ENCODE peak calls at places on chromosomes 13 and 19, in four cellular contexts. C, M, Z and E are unnamed samples.

GRCh38 chr13:85099245-85099644 is 700.0 kb downstream of the SLITRK6 start:
- DNase-seq in C (no peak), M (no peak), Z (no peak), E (no peak)

GRCh38 chr19:1171755-1172352 is 2.2 kb downstream of the SBNO2 start:
- DNase-seq in C (no peak), M (no peak), Z (no peak), E (peak; percentile 72)

GRCh38 chr19:56838930-56839664 is 1.4 kb downstream of the PEG3 start:
- DNase-seq in C (no peak), M (no peak), Z (no peak), E (no peak)

GRCh38 chr19:33396701-33397535 is 23.4 kb downstream of the CEBPG start:
- DNase-seq in C (no peak), M (no peak), Z (no peak), E (no peak)

GRCh38 chr19:23393121-23393520 is 2.1 kb downstream of the ZNF91 start:
- DNase-seq in C (no peak), M (no peak), Z (no peak), E (peak; percentile 65)

GRCh38 chr13:20209937-20210336 is 17.2 kb upstream of the GJB2 start:
- DNase-seq in C (no peak), M (no peak), Z (no peak), E (no peak)

GRCh38 chr19:1073063-1073955 is 6.3 kb downstream of the ARHGAP45 start:
- DNase-seq in C (no peak), M (peak; percentile 68), Z (no peak), E (no peak)

GRCh38 chr13:80224468-80224867 is 116.5 kb downstream of the SPRY2 start:
- DNase-seq in C (no peak), M (no peak), Z (no peak), E (no peak)

GRCh38 chr19:4103073-4103418 is 20.9 kb downstream of the MAP2K2 start:
- DNase-seq in C (no peak), M (no peak), Z (no peak), E (no peak)

GRCh38 chr19:41265376-41266153 is 1.4 kb downstream of the HNRNPUL1 start:
- DNase-seq in C (no peak), M (peak; percentile 24), Z (no peak), E (peak; percentile 35)

GRCh38 chr13:42702726-42703125 is 78.7 kb upstream of the FAM216B start:
- DNase-seq in C (no peak), M (no peak), Z (no peak), E (no peak)

GRCh38 chr19:32415246-32415645 is 9.7 kb downstream of the DPY19L3 start:
- DNase-seq in C (no peak), M (no peak), Z (no peak), E (no peak)

GRCh38 chr13:21240586-21240985 is 64.1 kb downstream of the MRPL57 start:
- DNase-seq in C (no peak), M (no peak), Z (no peak), E (no peak)

GRCh38 chr13:65036999-65037398 is 2193.1 kb downstream of the PCDH9 start:
- DNase-seq in C (no peak), M (no peak), Z (no peak), E (no peak)

GRCh38 chr13:33639158-33639557 is 178.8 kb upstream of the RFC3 start:
- DNase-seq in C (no peak), M (no peak), Z (no peak), E (no peak)

GRCh38 chr19:41699968-41700323 is 8.5 kb upstream of the CEACAM5 start:
- DNase-seq in C (no peak), M (no peak), Z (no peak), E (no peak)

GRCh38 chr13:43484432-43485225 is 302.1 kb downstream of the ENOX1 start:
- DNase-seq in C (no peak), M (no peak), Z (no peak), E (no peak)

GRCh38 chr19:30535011-30535410 is 162.8 kb downstream of the ZNF536 start:
- DNase-seq in C (no peak), M (no peak), Z (no peak), E (no peak)

GRCh38 chr13:48580886-48581285 is 48.0 kb upstream of the RCBTB2 start:
- DNase-seq in C (no peak), M (no peak), Z (no peak), E (no peak)

GRCh38 chr19:1153891-1154730 is 20.0 kb downstream of the SBNO2 start:
- DNase-seq in C (no peak), M (no peak), Z (no peak), E (no peak)

GRCh38 chr13:87680298-87680697 is 9.1 kb downstream of the SLITRK5 start:
- DNase-seq in C (no peak), M (no peak), Z (no peak), E (no peak)

GRCh38 chr13:25248071-25248470 is 39.2 kb downstream of the MTMR6 start:
- DNase-seq in C (no peak), M (no peak), Z (no peak), E (no peak)

GRCh38 chr19:49114630-49115363 is 627 bp downstream of the LIN7B start:
- DNase-seq in C (no peak), M (peak; percentile 47), Z (peak; percentile 86), E (no peak)

DNA sequence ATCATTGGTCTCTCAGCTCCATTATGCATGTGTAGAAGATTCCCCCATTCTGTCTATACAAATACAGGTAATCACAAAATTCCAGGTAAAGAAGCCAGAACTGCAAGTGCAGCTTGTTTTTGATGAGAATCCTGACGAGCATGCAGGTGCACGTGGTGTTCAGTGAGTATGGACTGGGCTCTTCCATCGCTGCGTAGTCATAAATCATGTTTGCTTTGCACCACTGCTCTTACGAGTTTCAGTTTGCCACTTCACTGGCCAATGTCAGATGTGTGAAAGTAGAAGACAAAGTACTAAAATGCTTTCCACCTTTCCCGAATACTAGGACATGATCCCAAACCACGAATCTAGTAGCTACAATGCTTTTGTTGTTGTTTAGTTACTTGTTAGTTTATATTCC is 390.7 kb downstream of the LIG4 start:
- DNase-seq in C (no peak), M (no peak), Z (no peak), E (no peak)
- TF ChIP-seq JUND in C (no peak), M (no peak), Z (no peak), E (no peak)

GRCh38 chr19:14089662-14090508 is 666 bp downstream of the SAMD1 start:
- DNase-seq in C (no peak), M (peak; percentile 70), Z (peak; percentile 62), E (no peak)
- TF ChIP-seq JUND in C (no peak), M (no peak), Z (no peak), E (no peak)

DNA sequence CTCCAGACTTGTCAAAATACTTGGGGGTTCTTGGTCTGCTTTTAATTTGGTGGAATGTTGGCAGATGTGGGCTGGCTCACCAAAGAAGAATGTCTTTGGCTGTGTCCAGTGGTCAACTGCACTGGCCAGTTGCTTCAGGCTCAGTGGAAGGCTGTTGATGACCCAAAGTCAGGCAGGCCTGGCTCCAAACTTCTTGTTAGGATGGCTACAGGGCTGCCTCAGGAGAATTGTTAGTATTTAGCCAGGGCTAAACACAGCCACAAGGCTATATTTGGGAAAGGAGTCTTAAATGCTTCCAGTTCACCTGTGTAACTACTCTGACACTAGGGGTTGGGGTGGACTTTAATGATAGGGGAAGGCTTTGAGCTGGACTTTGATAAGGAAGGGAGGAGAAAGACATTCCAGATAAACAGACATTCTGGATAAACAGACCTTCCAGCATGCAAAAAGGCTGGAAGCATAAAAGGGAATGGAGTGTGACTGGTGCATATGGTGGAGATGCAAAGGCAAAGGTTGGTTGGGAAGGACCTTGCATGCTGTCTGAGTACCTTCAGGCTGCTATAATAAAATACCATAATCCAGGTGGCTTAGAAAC is 116.8 kb downstream of the FOXO1 start:
- DNase-seq in C (no peak), M (no peak), Z (no peak), E (no peak)
- TF ChIP-seq JUND in C (no peak), M (no peak), Z (no peak), E (no peak)

DNA sequence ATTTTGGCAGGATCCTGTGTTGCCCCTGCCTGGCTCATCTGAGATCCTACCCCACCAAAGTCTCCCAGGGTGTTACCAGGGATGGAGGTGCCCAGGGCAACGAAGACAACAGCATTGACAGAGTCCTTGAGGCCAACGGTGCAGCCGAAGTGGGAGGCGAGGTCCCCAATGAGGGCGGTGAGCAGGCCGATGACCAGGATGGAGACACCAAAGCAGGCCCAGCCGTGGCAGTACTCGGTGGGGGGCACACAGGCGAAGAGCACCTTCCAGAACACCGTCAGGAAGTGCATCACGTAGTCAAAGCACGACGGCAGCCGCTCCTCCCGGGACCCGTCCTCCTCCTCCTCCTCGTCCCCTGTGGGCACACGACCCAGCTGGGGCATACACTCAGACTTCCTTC is 12.8 kb upstream of the MEIS3 start:
- DNase-seq in C (no peak), M (no peak), Z (no peak), E (no peak)
- TF ChIP-seq JUND in C (no peak), M (no peak), Z (no peak), E (no peak)